ENCODE peak calls at places on chromosomes 7 and 10, in nine cellular contexts. E is H7, H is prostate gland, Y is BJ, P is aorta, Q is SJSA1, L is psoas muscle, B is esophagus muscularis mucosa, G is stomach. N is an unnamed sample. For H3K36me3, the result is how much of the 10 kb centered on the place peaks cover.

GRCh38 chr7:114864278-114864677 is 57.6 kb upstream of the MDFIC start:
- DNase-seq in E (no peak), H (no peak), Y (no peak), P (no peak), Q (no peak), L (no peak), B (no peak), G (no peak), N (no peak)

GRCh38 chr10:48473704-48474103 is 131.2 kb downstream of the ARHGAP22 start:
- DNase-seq in E (no peak), H (no peak), Y (no peak), P (no peak), Q (peak), L (no peak), B (no peak), G (peak), N (no peak)

GRCh38 chr10:83954193-83954794 is 185.0 kb upstream of the GHITM start:
- DNase-seq in E (no peak), H (no peak), Y (no peak), P (no peak), Q (no peak), L (no peak), B (no peak), G (no peak), N (no peak)

GRCh38 chr7:7478569-7478968 is 57.1 kb downstream of the COL28A1 start:
- DNase-seq in E (no peak), H (no peak), Y (no peak), P (no peak), Q (no peak), L (no peak), B (no peak), G (no peak), N (no peak)

GRCh38 chr7:98719396-98719795 is 102.3 kb downstream of the NPTX2 start:
- DNase-seq in E (no peak), H (no peak), Y (no peak), P (no peak), Q (no peak), L (no peak), B (no peak), G (no peak), N (no peak)

GRCh38 chr10:104084482-104085142 is 1.1 kb downstream of the COL17A1 start:
- DNase-seq in E (no peak), H (no peak), Y (no peak), P (no peak), Q (no peak), L (no peak), B (peak), G (no peak), N (no peak)

GRCh38 chr7:23473848-23474097 is 3.5 kb upstream of the IGF2BP3 start:
- DNase-seq in E (peak), H (no peak), Y (no peak), P (no peak), Q (peak), L (no peak), B (peak), G (no peak), N (no peak)

GRCh38 chr10:117264776-117265175 is 23.9 kb downstream of the SLC18A2 start:
- DNase-seq in E (no peak), H (peak), Y (no peak), P (no peak), Q (no peak), L (no peak), B (peak), G (peak), N (no peak)

GRCh38 chr10:21526952-21527633 is 1.6 kb upstream of the SKIDA1 start:
- DNase-seq in E (peak), H (peak), Y (no peak), P (peak), Q (peak), L (peak), B (no peak), G (peak), N (peak)

GRCh38 chr10:33506838-33507661 is 172.6 kb upstream of the NRP1 start:
- DNase-seq in E (no peak), H (no peak), Y (no peak), P (no peak), Q (no peak), L (no peak), B (no peak), G (no peak), N (no peak)

GRCh38 chr7:114539575-114539974 is 125.0 kb downstream of the FOXP2 start:
- DNase-seq in E (no peak), H (no peak), Y (no peak), P (no peak), Q (no peak), L (no peak), B (no peak), G (no peak), N (no peak)

GRCh38 chr7:69277361-69277760 is 320.9 kb upstream of the AUTS2 start:
- DNase-seq in E (no peak), H (no peak), Y (no peak), P (no peak), Q (no peak), L (no peak), B (no peak), G (no peak), N (no peak)

GRCh38 chr10:59991661-59992060 is 85.3 kb upstream of the CCDC6 start:
- DNase-seq in E (peak), H (peak), Y (peak), P (no peak), Q (no peak), L (no peak), B (no peak), G (peak), N (no peak)

GRCh38 chr10:118505363-118505762 is 90.1 kb downstream of the PRLHR start:
- DNase-seq in E (no peak), H (no peak), Y (no peak), P (no peak), Q (no peak), L (no peak), B (peak), G (no peak), N (no peak)

GRCh38 chr7:138027100-138027499 is 25.2 kb upstream of the CREB3L2 start:
- DNase-seq in E (no peak), H (no peak), Y (no peak), P (no peak), Q (no peak), L (no peak), B (peak), G (no peak), N (no peak)

GRCh38 chr10:133528296-133528844 is 1.2 kb downstream of the CYP2E1 start:
- DNase-seq in E (peak), H (no peak), Y (no peak), P (no peak), Q (no peak), L (no peak), B (no peak), G (no peak), N (peak)

GRCh38 chr10:103545771-103546281 is 52.3 kb downstream of the NEURL1 start:
- DNase-seq in E (peak), H (no peak), Y (no peak), P (peak), Q (no peak), L (no peak), B (no peak), G (peak), N (no peak)

GRCh38 chr10:3735175-3735574 is 49.8 kb downstream of the KLF6 start:
- DNase-seq in E (peak), H (no peak), Y (no peak), P (peak), Q (peak), L (no peak), B (no peak), G (no peak), N (no peak)

GRCh38 chr7:130987092-130987491 is 253.1 kb upstream of the KLF14 start:
- DNase-seq in E (no peak), H (no peak), Y (no peak), P (no peak), Q (no peak), L (no peak), B (no peak), G (no peak), N (no peak)

GRCh38 chr7:148535227-148535626 is 55.3 kb upstream of the C7orf33 start:
- DNase-seq in E (no peak), H (no peak), Y (no peak), P (no peak), Q (no peak), L (no peak), B (no peak), G (no peak), N (no peak)

GRCh38 chr10:118278649-118279048 is 63.5 kb downstream of the FAM204A start:
- DNase-seq in E (no peak), H (no peak), Y (no peak), P (no peak), Q (no peak), L (no peak), B (no peak), G (no peak), N (no peak)

DNA sequence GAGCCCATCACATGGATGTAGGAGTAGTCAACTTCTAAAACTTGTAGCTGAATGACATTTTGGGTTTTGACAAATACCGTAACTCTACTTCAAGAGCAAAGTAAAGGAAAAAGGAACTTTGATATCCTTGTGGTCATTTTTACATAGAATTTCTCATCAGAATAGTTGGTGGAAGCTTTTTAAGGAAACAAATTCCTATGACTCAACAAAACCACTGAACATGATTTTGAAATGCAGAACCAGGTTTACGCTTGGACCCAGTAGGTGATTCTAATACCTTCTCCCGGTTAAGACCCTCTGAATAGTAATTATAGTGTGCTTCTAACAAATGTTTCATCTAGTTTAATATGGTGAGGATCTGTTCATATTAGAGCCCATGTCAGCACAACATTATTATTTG is 307.8 kb downstream of the GPR37 start:
- DNase-seq in E (no peak), H (no peak), Y (no peak), P (no peak), Q (no peak), L (no peak), B (no peak), G (no peak), N (no peak)
- H3K36me3 ChIP-seq in E (under half), H (under half), Y (under half), P (under half), Q (under half), L (under half), B (under half), G (under half), N (under half)

DNA sequence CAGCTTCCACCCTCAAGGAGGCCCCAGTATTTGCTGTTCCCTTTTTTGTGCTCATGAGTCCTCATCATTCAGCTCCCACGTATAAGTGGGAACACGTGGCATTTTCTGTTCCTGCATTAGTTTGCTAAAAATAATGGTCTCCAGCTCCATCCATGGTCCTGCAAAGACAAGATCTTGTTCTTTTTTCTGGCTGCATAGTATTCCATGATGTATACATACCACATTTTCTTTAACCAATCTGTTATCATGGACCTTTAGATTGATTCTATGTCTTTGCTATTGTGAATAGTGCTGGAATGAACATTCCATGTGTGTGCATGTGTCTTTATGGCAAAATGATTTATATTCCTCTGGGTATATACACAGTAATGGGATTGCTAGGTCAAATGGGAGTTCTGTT is 17.0 kb downstream of the KRIT1 start:
- DNase-seq in E (no peak), H (no peak), Y (no peak), P (no peak), Q (no peak), L (no peak), B (no peak), G (no peak), N (no peak)
- H3K36me3 ChIP-seq in E (under half), H (under half), Y (under half), P (under half), Q (half or more), L (under half), B (half or more), G (half or more), N (under half)

DNA sequence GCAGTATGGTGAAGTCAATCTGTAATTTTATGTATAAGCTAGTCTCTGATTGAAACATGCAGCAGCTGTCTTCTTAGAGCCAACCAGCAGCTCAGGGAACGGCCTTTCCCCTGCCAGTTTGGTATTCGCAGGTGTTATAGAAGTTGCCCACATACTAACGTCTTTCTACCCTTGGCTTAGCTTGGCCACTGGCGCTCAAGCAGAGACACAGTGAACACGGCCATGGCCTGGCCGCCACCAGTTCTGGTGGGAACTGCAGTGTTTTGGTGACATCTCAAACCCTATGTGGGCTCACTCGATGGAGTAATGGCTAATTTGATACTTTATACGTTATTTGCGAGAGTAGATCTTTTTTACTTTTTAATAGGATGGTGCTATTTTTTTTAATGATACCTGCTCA is 17.1 kb downstream of the EIF4H start:
- DNase-seq in E (no peak), H (no peak), Y (no peak), P (no peak), Q (no peak), L (no peak), B (no peak), G (no peak), N (no peak)
- H3K36me3 ChIP-seq in E (half or more), H (under half), Y (under half), P (under half), Q (half or more), L (under half), B (half or more), G (half or more), N (under half)

GRCh38 chr7:95411036-95411435 is 14.9 kb upstream of the PON3 start:
- DNase-seq in E (no peak), H (no peak), Y (no peak), P (no peak), Q (no peak), L (no peak), B (no peak), G (no peak), N (no peak)

GRCh38 chr7:95405208-95405607 is 9.0 kb upstream of the PON3 start:
- DNase-seq in E (no peak), H (no peak), Y (no peak), P (no peak), Q (no peak), L (no peak), B (no peak), G (no peak), N (no peak)

GRCh38 chr7:95407751-95408150 is 11.6 kb upstream of the PON3 start:
- DNase-seq in E (no peak), H (no peak), Y (no peak), P (no peak), Q (no peak), L (no peak), B (no peak), G (no peak), N (no peak)

GRCh38 chr7:95404316-95404715 is 8.1 kb upstream of the PON3 start:
- DNase-seq in E (no peak), H (no peak), Y (no peak), P (no peak), Q (no peak), L (no peak), B (no peak), G (no peak), N (no peak)

GRCh38 chr7:95405800-95406199 is 9.6 kb upstream of the PON3 start:
- DNase-seq in E (no peak), H (no peak), Y (no peak), P (no peak), Q (no peak), L (no peak), B (no peak), G (no peak), N (no peak)
- H3K36me3 ChIP-seq in E (under half), H (under half), Y (under half), P (under half), Q (under half), L (under half), B (under half), G (half or more), N (under half)

DNA sequence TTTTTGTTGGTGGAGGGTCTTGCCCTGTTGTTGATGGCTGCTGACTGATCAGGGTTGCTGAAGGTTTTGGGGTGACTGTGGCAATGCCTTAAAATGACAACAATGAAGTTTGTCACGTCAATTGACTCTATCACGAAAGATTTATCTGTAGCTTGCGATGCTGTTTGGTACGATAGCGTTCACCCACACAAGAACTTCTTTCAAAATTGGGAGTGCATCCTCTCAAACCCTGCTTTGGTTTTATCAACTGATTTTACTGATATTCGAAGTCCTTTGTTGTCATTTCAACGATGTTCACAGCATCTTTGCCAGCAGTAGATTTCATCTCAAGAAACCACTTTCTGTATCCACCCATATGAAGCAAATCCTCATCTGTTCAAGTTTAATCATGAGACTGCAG is 26.0 kb downstream of the NAMPT start:
- DNase-seq in E (no peak), H (no peak), Y (no peak), P (no peak), Q (no peak), L (no peak), B (no peak), G (no peak), N (no peak)
- H3K36me3 ChIP-seq in E (under half), H (under half), Y (under half), P (under half), Q (half or more), L (under half), B (half or more), G (half or more), N (under half)

DNA sequence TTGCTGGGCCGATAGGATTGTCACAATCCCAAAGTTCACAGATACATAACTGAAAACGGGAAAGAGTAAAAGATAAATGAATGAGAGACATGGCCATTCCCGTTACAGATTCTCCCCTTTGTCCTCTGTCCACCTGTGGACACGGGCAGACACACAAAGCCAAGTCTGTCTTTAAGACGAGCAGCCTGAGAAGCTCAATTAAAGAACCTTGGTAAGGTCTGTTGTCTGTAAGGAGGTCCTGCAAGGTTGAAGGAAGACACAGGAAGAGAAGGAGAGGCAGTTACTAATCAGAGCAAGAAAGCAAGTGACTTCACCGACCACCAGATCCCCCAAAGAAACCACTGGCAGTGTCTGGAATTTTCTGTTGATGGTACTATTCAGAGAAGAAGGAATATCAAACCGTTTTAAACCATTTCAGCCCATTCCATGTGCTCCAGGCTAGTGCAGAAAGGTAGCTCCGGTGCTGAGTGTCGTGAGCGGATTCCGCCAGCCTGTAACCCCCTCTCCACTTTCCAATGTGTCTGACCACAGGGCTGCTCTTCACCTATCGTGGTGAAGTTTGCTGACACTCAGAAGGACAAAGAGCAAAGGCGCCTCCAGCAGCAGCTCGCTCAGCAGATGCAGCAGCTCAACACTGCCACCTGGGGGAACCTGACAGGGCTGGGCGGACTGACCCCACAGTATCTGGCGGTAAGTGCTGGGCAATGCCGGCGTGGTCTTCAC is 252.6 kb downstream of the CELF2 start:
- DNase-seq in E (peak), H (peak), Y (no peak), P (peak), Q (peak), L (peak), B (no peak), G (peak), N (peak)
- H3K36me3 ChIP-seq in E (under half), H (under half), Y (under half), P (under half), Q (under half), L (under half), B (under half), G (under half), N (under half)

GRCh38 chr10:97358781-97359180 is 24.3 kb upstream of the FRAT2 start:
- DNase-seq in E (no peak), H (no peak), Y (no peak), P (no peak), Q (no peak), L (no peak), B (no peak), G (no peak), N (no peak)
- H3K36me3 ChIP-seq in E (under half), H (under half), Y (under half), P (under half), Q (half or more), L (under half), B (half or more), G (half or more), N (under half)

DNA sequence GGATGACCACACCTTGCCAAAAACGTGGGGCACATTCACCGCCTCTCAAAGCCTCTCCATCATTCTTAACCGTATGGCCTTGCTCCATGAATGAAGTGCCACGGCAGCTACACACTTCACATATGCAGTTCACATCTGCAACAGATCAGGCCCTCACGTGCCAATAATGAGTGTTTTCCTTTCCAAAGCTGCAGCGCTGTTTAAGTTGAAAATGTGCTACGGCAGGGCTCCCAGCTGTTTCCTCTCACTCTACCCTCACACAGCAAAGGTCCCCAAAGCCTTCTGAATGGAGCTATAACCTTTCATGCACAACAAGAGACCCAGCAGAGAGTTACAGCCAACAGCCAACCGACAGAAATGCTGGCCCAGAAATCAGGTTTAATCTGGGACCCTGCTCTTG is 236.1 kb downstream of the ELMO1 start:
- DNase-seq in E (no peak), H (no peak), Y (no peak), P (no peak), Q (no peak), L (no peak), B (peak), G (no peak), N (no peak)
- H3K36me3 ChIP-seq in E (under half), H (under half), Y (under half), P (under half), Q (under half), L (under half), B (under half), G (under half), N (under half)

GRCh38 chr7:156963472-156963871 is 14.0 kb downstream of the NOM1 start:
- DNase-seq in E (no peak), H (no peak), Y (no peak), P (no peak), Q (no peak), L (no peak), B (no peak), G (no peak), N (peak)

GRCh38 chr7:156962145-156962544 is 12.6 kb downstream of the NOM1 start:
- DNase-seq in E (no peak), H (no peak), Y (no peak), P (no peak), Q (no peak), L (no peak), B (no peak), G (no peak), N (no peak)

GRCh38 chr7:156962897-156963296 is 13.4 kb downstream of the NOM1 start:
- DNase-seq in E (no peak), H (no peak), Y (no peak), P (no peak), Q (no peak), L (no peak), B (no peak), G (no peak), N (peak)

GRCh38 chr7:156966387-156966786 is 16.9 kb downstream of the NOM1 start:
- DNase-seq in E (no peak), H (no peak), Y (no peak), P (no peak), Q (no peak), L (no peak), B (no peak), G (no peak), N (no peak)

GRCh38 chr7:156964971-156965370 is 15.5 kb downstream of the NOM1 start:
- DNase-seq in E (no peak), H (no peak), Y (no peak), P (no peak), Q (no peak), L (no peak), B (no peak), G (no peak), N (no peak)
- H3K36me3 ChIP-seq in E (half or more), H (under half), Y (under half), P (under half), Q (half or more), L (under half), B (half or more), G (half or more), N (under half)

N was measured in kidney.